ENCODE peak calls at places on chromosomes 11 and 22, in eight cellular contexts. J is neural crest cell, Y is NCI-H82, B is AG09309, G is spleen, X is GM10248, V is anterior cingulate cortex, I is retina. L is an unnamed sample.

GRCh38 chr11:64173616-64174355 is 7.9 kb upstream of the MACROD1 start:
- DNase-seq in B (no peak), G (no peak), V (no peak), I (no peak), Y (no peak), J (no peak), X (no peak), L (no peak)

GRCh38 chr22:37176464-37177061 is 11.5 kb downstream of the C1QTNF6 start:
- DNase-seq in J (no peak), G (peak), Y (no peak), X (peak), V (no peak), B (peak), I (no peak), L (no peak)

GRCh38 chr22:35506259-35506570 is 34.4 kb upstream of the RASD2 start:
- DNase-seq in G (no peak), X (no peak), I (no peak), V (no peak), Y (no peak), B (no peak), J (no peak), L (no peak)

GRCh38 chr11:134385774-134386565 is 26.1 kb downstream of the B3GAT1 start:
- DNase-seq in Y (peak), I (no peak), J (no peak), G (no peak), V (peak), X (no peak), B (no peak), L (no peak)

GRCh38 chr11:2775083-2775625 is 75.4 kb upstream of the KCNQ1OT1 start:
- DNase-seq in B (no peak), G (peak), J (no peak), Y (no peak), I (no peak), V (no peak), X (no peak), L (no peak)

GRCh38 chr11:117824571-117825537 is at the start of gene FXYD2:
- DNase-seq in X (no peak), V (no peak), I (no peak), B (no peak), J (no peak), Y (no peak), G (peak), L (no peak)

GRCh38 chr22:50513175-50513574 is 5.2 kb downstream of the NCAPH2 start:
- DNase-seq in G (no peak), V (no peak), X (no peak), B (no peak), Y (no peak), J (no peak), I (no peak), L (no peak)

GRCh38 chr11:36041988-36042606 is 98.2 kb downstream of the LDLRAD3 start:
- DNase-seq in G (no peak), Y (no peak), V (no peak), X (peak), J (no peak), I (no peak), B (no peak), L (no peak)

GRCh38 chr22:29187831-29188230 is 17.9 kb upstream of the EMID1 start:
- DNase-seq in Y (no peak), B (no peak), G (no peak), X (no peak), V (no peak), I (no peak), J (no peak), L (no peak)

GRCh38 chr22:49404576-49405199 is 423.0 kb downstream of the BRD1 start:
- DNase-seq in Y (no peak), J (no peak), B (no peak), I (peak), G (peak), V (no peak), X (no peak), L (no peak)

GRCh38 chr22:50272103-50272782 is 2.1 kb upstream of the MAPK11 start:
- DNase-seq in Y (peak), J (no peak), X (no peak), I (peak), V (no peak), B (no peak), G (no peak), L (no peak)

GRCh38 chr11:116832350-116833290 is 2.9 kb downstream of the APOC3 start:
- DNase-seq in X (no peak), I (no peak), V (no peak), G (peak), J (no peak), B (no peak), Y (no peak), L (no peak)

GRCh38 chr11:61806785-61807184 is 10.0 kb downstream of the FADS1 start:
- DNase-seq in X (no peak), G (peak), V (no peak), I (no peak), Y (no peak), B (no peak), J (no peak), L (no peak)

GRCh38 chr11:35584321-35584720 is 33.9 kb upstream of the FJX1 start:
- DNase-seq in I (no peak), J (no peak), G (no peak), V (no peak), Y (no peak), X (no peak), B (peak), L (no peak)

GRCh38 chr11:65615950-65616574 is 486 bp downstream of the PCNX3 start:
- DNase-seq in I (no peak), J (no peak), V (no peak), B (no peak), G (no peak), X (peak), Y (peak), L (no peak)

GRCh38 chr22:26199665-26200064 is 30.4 kb downstream of the SEZ6L start:
- DNase-seq in X (no peak), V (no peak), J (no peak), B (no peak), G (no peak), I (no peak), Y (peak), L (no peak)

GRCh38 chr11:69558519-69558941 is 77.1 kb downstream of the LINC01488 start:
- DNase-seq in X (no peak), Y (no peak), G (no peak), I (no peak), B (no peak), J (no peak), V (no peak), L (no peak)

GRCh38 chr11:130945945-130946344 is 29.7 kb upstream of the SNX19 start:
- DNase-seq in Y (no peak), I (no peak), G (no peak), B (peak), V (no peak), J (no peak), X (no peak), L (no peak)

GRCh38 chr11:57566035-57566504 is 1.4 kb downstream of the UBE2L6 start:
- DNase-seq in V (no peak), X (peak), I (no peak), Y (no peak), J (no peak), G (no peak), B (peak), L (no peak)

GRCh38 chr22:23834830-23835772 is 3.7 kb downstream of the DERL3 start:
- DNase-seq in Y (no peak), X (no peak), J (no peak), I (no peak), V (no peak), B (no peak), G (peak), L (no peak)

GRCh38 chr11:96036863-96037262 is 113.0 kb upstream of the MTMR2 start:
- DNase-seq in J (no peak), V (no peak), X (no peak), Y (no peak), G (no peak), I (no peak), B (no peak), L (no peak)

GRCh38 chr11:1502971-1503707 is 16.6 kb upstream of the MOB2 start:
- DNase-seq in I (no peak), J (no peak), V (peak), B (no peak), G (no peak), X (no peak), Y (no peak), L (no peak)

GRCh38 chr22:37219534-37219933 is 7.3 kb upstream of the SSTR3 start:
- DNase-seq in B (no peak), X (no peak), G (no peak), Y (no peak), V (no peak), I (no peak), J (no peak), L (no peak)

GRCh38 chr11:23732026-23732425 is 764.8 kb upstream of the LUZP2 start:
- DNase-seq in X (no peak), I (peak), J (no peak), G (peak), B (no peak), V (no peak), Y (no peak), L (peak)